ENCODE peak calls at places on chromosomes 11 and 22, in eight cellular contexts. One of them, this sample, is unnamed.

GRCh38 chr22:25698986-25699385 is 43.0 kb upstream of the MYO18B start:
- DNase-seq in cardiac muscle cell: no peak
- DNase-seq in mucosa of descending colon: no peak
- DNase-seq in COR-L47: no peak
- DNase-seq in stimulated activated effector memory CD8-positive, alpha-beta T cell treated with anti-CD3 and anti-CD28 coated beads, Interleukin-12 subunit alpha, Interleukin-12 subunit beta, amount 100 ng/mL, for 72 hours: no peak
- DNase-seq in neural progenitor cell: no peak
- DNase-seq in ACHN: no peak
- DNase-seq in amniotic epithelial cell: no peak
- DNase-seq in this sample: no peak

GRCh38 chr11:5293028-5293427 is 8.7 kb downstream of the OR51B4 start:
- DNase-seq in cardiac muscle cell: no peak
- DNase-seq in mucosa of descending colon: no peak
- DNase-seq in COR-L47: no peak
- DNase-seq in stimulated activated effector memory CD8-positive, alpha-beta T cell treated with anti-CD3 and anti-CD28 coated beads, Interleukin-12 subunit alpha, Interleukin-12 subunit beta, amount 100 ng/mL, for 72 hours: no peak
- DNase-seq in neural progenitor cell: no peak
- DNase-seq in ACHN: no peak
- DNase-seq in amniotic epithelial cell: no peak
- DNase-seq in this sample: no peak

GRCh38 chr22:23182289-23183106 is 2.2 kb downstream of the BCR start:
- DNase-seq in cardiac muscle cell: no peak
- DNase-seq in mucosa of descending colon: no peak
- DNase-seq in COR-L47: peak; percentile 28
- DNase-seq in stimulated activated effector memory CD8-positive, alpha-beta T cell treated with anti-CD3 and anti-CD28 coated beads, Interleukin-12 subunit alpha, Interleukin-12 subunit beta, amount 100 ng/mL, for 72 hours: peak; percentile 29
- DNase-seq in neural progenitor cell: peak; percentile 50
- DNase-seq in ACHN: peak; percentile 3
- DNase-seq in amniotic epithelial cell: peak; percentile 34
- DNase-seq in this sample: peak; percentile 43

GRCh38 chr11:69194396-69194795 is 38.7 kb downstream of the SMIM38 start:
- DNase-seq in cardiac muscle cell: no peak
- DNase-seq in mucosa of descending colon: no peak
- DNase-seq in COR-L47: no peak
- DNase-seq in stimulated activated effector memory CD8-positive, alpha-beta T cell treated with anti-CD3 and anti-CD28 coated beads, Interleukin-12 subunit alpha, Interleukin-12 subunit beta, amount 100 ng/mL, for 72 hours: no peak
- DNase-seq in neural progenitor cell: no peak
- DNase-seq in ACHN: no peak
- DNase-seq in amniotic epithelial cell: no peak
- DNase-seq in this sample: no peak

GRCh38 chr11:65132988-65133700 is 1.2 kb downstream of the SYVN1 start:
- DNase-seq in cardiac muscle cell: peak; percentile 17
- DNase-seq in mucosa of descending colon: peak; percentile 89
- DNase-seq in COR-L47: no peak
- DNase-seq in stimulated activated effector memory CD8-positive, alpha-beta T cell treated with anti-CD3 and anti-CD28 coated beads, Interleukin-12 subunit alpha, Interleukin-12 subunit beta, amount 100 ng/mL, for 72 hours: no peak
- DNase-seq in neural progenitor cell: peak; percentile 54
- DNase-seq in ACHN: no peak
- DNase-seq in amniotic epithelial cell: no peak
- DNase-seq in this sample: no peak

GRCh38 chr22:31102441-31103081 is 4.8 kb downstream of the SELENOM start:
- DNase-seq in cardiac muscle cell: peak; percentile 97
- DNase-seq in mucosa of descending colon: peak; percentile 62
- DNase-seq in COR-L47: no peak
- DNase-seq in stimulated activated effector memory CD8-positive, alpha-beta T cell treated with anti-CD3 and anti-CD28 coated beads, Interleukin-12 subunit alpha, Interleukin-12 subunit beta, amount 100 ng/mL, for 72 hours: no peak
- DNase-seq in neural progenitor cell: no peak
- DNase-seq in ACHN: peak; percentile 17
- DNase-seq in amniotic epithelial cell: peak; percentile 98
- DNase-seq in this sample: no peak

GRCh38 chr11:117604349-117604995 is 192.5 kb downstream of the DSCAML1 start:
- DNase-seq in cardiac muscle cell: no peak
- DNase-seq in mucosa of descending colon: no peak
- DNase-seq in COR-L47: peak; percentile 72
- DNase-seq in stimulated activated effector memory CD8-positive, alpha-beta T cell treated with anti-CD3 and anti-CD28 coated beads, Interleukin-12 subunit alpha, Interleukin-12 subunit beta, amount 100 ng/mL, for 72 hours: no peak
- DNase-seq in neural progenitor cell: no peak
- DNase-seq in ACHN: no peak
- DNase-seq in amniotic epithelial cell: no peak
- DNase-seq in this sample: no peak

GRCh38 chr11:83871013-83871412 is 584.8 kb upstream of the CCDC90B start:
- DNase-seq in cardiac muscle cell: no peak
- DNase-seq in mucosa of descending colon: no peak
- DNase-seq in COR-L47: no peak
- DNase-seq in stimulated activated effector memory CD8-positive, alpha-beta T cell treated with anti-CD3 and anti-CD28 coated beads, Interleukin-12 subunit alpha, Interleukin-12 subunit beta, amount 100 ng/mL, for 72 hours: no peak
- DNase-seq in neural progenitor cell: no peak
- DNase-seq in ACHN: no peak
- DNase-seq in amniotic epithelial cell: no peak
- DNase-seq in this sample: no peak

GRCh38 chr22:46875089-46875488 is 112.6 kb downstream of the TBC1D22A start:
- DNase-seq in cardiac muscle cell: no peak
- DNase-seq in mucosa of descending colon: no peak
- DNase-seq in COR-L47: no peak
- DNase-seq in stimulated activated effector memory CD8-positive, alpha-beta T cell treated with anti-CD3 and anti-CD28 coated beads, Interleukin-12 subunit alpha, Interleukin-12 subunit beta, amount 100 ng/mL, for 72 hours: no peak
- DNase-seq in neural progenitor cell: no peak
- DNase-seq in ACHN: no peak
- DNase-seq in amniotic epithelial cell: no peak
- DNase-seq in this sample: no peak

GRCh38 chr11:95485115-95485900 is 254.3 kb upstream of the SESN3 start:
- DNase-seq in cardiac muscle cell: no peak
- DNase-seq in mucosa of descending colon: no peak
- DNase-seq in COR-L47: no peak
- DNase-seq in stimulated activated effector memory CD8-positive, alpha-beta T cell treated with anti-CD3 and anti-CD28 coated beads, Interleukin-12 subunit alpha, Interleukin-12 subunit beta, amount 100 ng/mL, for 72 hours: no peak
- DNase-seq in neural progenitor cell: no peak
- DNase-seq in ACHN: no peak
- DNase-seq in amniotic epithelial cell: no peak
- DNase-seq in this sample: no peak

GRCh38 chr11:45107051-45107450 is 39.4 kb upstream of the PRDM11 start:
- DNase-seq in cardiac muscle cell: no peak
- DNase-seq in mucosa of descending colon: no peak
- DNase-seq in COR-L47: no peak
- DNase-seq in stimulated activated effector memory CD8-positive, alpha-beta T cell treated with anti-CD3 and anti-CD28 coated beads, Interleukin-12 subunit alpha, Interleukin-12 subunit beta, amount 100 ng/mL, for 72 hours: no peak
- DNase-seq in neural progenitor cell: no peak
- DNase-seq in ACHN: no peak
- DNase-seq in amniotic epithelial cell: no peak
- DNase-seq in this sample: no peak

GRCh38 chr11:36628765-36629199 is 30.7 kb upstream of the RAG2 start:
- DNase-seq in cardiac muscle cell: no peak
- DNase-seq in mucosa of descending colon: no peak
- DNase-seq in COR-L47: no peak
- DNase-seq in stimulated activated effector memory CD8-positive, alpha-beta T cell treated with anti-CD3 and anti-CD28 coated beads, Interleukin-12 subunit alpha, Interleukin-12 subunit beta, amount 100 ng/mL, for 72 hours: no peak
- DNase-seq in neural progenitor cell: peak; percentile 10
- DNase-seq in ACHN: no peak
- DNase-seq in amniotic epithelial cell: no peak
- DNase-seq in this sample: no peak

GRCh38 chr11:128589998-128590397 is 2.6 kb upstream of the ETS1 start:
- DNase-seq in cardiac muscle cell: no peak
- DNase-seq in mucosa of descending colon: no peak
- DNase-seq in COR-L47: no peak
- DNase-seq in stimulated activated effector memory CD8-positive, alpha-beta T cell treated with anti-CD3 and anti-CD28 coated beads, Interleukin-12 subunit alpha, Interleukin-12 subunit beta, amount 100 ng/mL, for 72 hours: no peak
- DNase-seq in neural progenitor cell: no peak
- DNase-seq in ACHN: no peak
- DNase-seq in amniotic epithelial cell: no peak
- DNase-seq in this sample: no peak

GRCh38 chr11:11538277-11538960 is 83.4 kb downstream of the GALNT18 start:
- DNase-seq in cardiac muscle cell: no peak
- DNase-seq in mucosa of descending colon: no peak
- DNase-seq in COR-L47: peak; percentile 67
- DNase-seq in stimulated activated effector memory CD8-positive, alpha-beta T cell treated with anti-CD3 and anti-CD28 coated beads, Interleukin-12 subunit alpha, Interleukin-12 subunit beta, amount 100 ng/mL, for 72 hours: no peak
- DNase-seq in neural progenitor cell: no peak
- DNase-seq in ACHN: no peak
- DNase-seq in amniotic epithelial cell: no peak
- DNase-seq in this sample: no peak

GRCh38 chr11:1391165-1392010 is 1.7 kb downstream of the BRSK2 start:
- DNase-seq in cardiac muscle cell: no peak
- DNase-seq in mucosa of descending colon: no peak
- DNase-seq in COR-L47: peak; percentile 91
- DNase-seq in stimulated activated effector memory CD8-positive, alpha-beta T cell treated with anti-CD3 and anti-CD28 coated beads, Interleukin-12 subunit alpha, Interleukin-12 subunit beta, amount 100 ng/mL, for 72 hours: no peak
- DNase-seq in neural progenitor cell: peak; percentile 65
- DNase-seq in ACHN: no peak
- DNase-seq in amniotic epithelial cell: no peak
- DNase-seq in this sample: no peak

GRCh38 chr11:31442086-31442485 is 67.3 kb downstream of the IMMP1L start:
- DNase-seq in cardiac muscle cell: no peak
- DNase-seq in mucosa of descending colon: no peak
- DNase-seq in COR-L47: peak; percentile 98
- DNase-seq in stimulated activated effector memory CD8-positive, alpha-beta T cell treated with anti-CD3 and anti-CD28 coated beads, Interleukin-12 subunit alpha, Interleukin-12 subunit beta, amount 100 ng/mL, for 72 hours: no peak
- DNase-seq in neural progenitor cell: peak; percentile 70
- DNase-seq in ACHN: no peak
- DNase-seq in amniotic epithelial cell: no peak
- DNase-seq in this sample: peak; percentile 78

GRCh38 chr11:30635401-30635989 is 49.3 kb upstream of the MPPED2 start:
- DNase-seq in cardiac muscle cell: peak; percentile 0
- DNase-seq in mucosa of descending colon: no peak
- DNase-seq in COR-L47: no peak
- DNase-seq in stimulated activated effector memory CD8-positive, alpha-beta T cell treated with anti-CD3 and anti-CD28 coated beads, Interleukin-12 subunit alpha, Interleukin-12 subunit beta, amount 100 ng/mL, for 72 hours: no peak
- DNase-seq in neural progenitor cell: peak; percentile 78
- DNase-seq in ACHN: no peak
- DNase-seq in amniotic epithelial cell: peak; percentile 27
- DNase-seq in this sample: peak; percentile 55

GRCh38 chr22:47124451-47124881 is 362.0 kb downstream of the TBC1D22A start:
- DNase-seq in cardiac muscle cell: no peak
- DNase-seq in mucosa of descending colon: peak; percentile 16
- DNase-seq in COR-L47: no peak
- DNase-seq in stimulated activated effector memory CD8-positive, alpha-beta T cell treated with anti-CD3 and anti-CD28 coated beads, Interleukin-12 subunit alpha, Interleukin-12 subunit beta, amount 100 ng/mL, for 72 hours: no peak
- DNase-seq in neural progenitor cell: no peak
- DNase-seq in ACHN: no peak
- DNase-seq in amniotic epithelial cell: no peak
- DNase-seq in this sample: no peak

GRCh38 chr11:17894929-17895658 is 117.8 kb downstream of the SERGEF start:
- DNase-seq in cardiac muscle cell: peak; percentile 17
- DNase-seq in mucosa of descending colon: no peak
- DNase-seq in COR-L47: no peak
- DNase-seq in stimulated activated effector memory CD8-positive, alpha-beta T cell treated with anti-CD3 and anti-CD28 coated beads, Interleukin-12 subunit alpha, Interleukin-12 subunit beta, amount 100 ng/mL, for 72 hours: no peak
- DNase-seq in neural progenitor cell: no peak
- DNase-seq in ACHN: no peak
- DNase-seq in amniotic epithelial cell: no peak
- DNase-seq in this sample: no peak

GRCh38 chr11:15845261-15845660 is 511.1 kb downstream of the SOX6 start:
- DNase-seq in cardiac muscle cell: no peak
- DNase-seq in mucosa of descending colon: no peak
- DNase-seq in COR-L47: no peak
- DNase-seq in stimulated activated effector memory CD8-positive, alpha-beta T cell treated with anti-CD3 and anti-CD28 coated beads, Interleukin-12 subunit alpha, Interleukin-12 subunit beta, amount 100 ng/mL, for 72 hours: no peak
- DNase-seq in neural progenitor cell: peak; percentile 93
- DNase-seq in ACHN: no peak
- DNase-seq in amniotic epithelial cell: no peak
- DNase-seq in this sample: no peak

GRCh38 chr11:38598413-38598812 is 2000.4 kb upstream of the RAG2 start:
- DNase-seq in cardiac muscle cell: no peak
- DNase-seq in mucosa of descending colon: no peak
- DNase-seq in COR-L47: no peak
- DNase-seq in stimulated activated effector memory CD8-positive, alpha-beta T cell treated with anti-CD3 and anti-CD28 coated beads, Interleukin-12 subunit alpha, Interleukin-12 subunit beta, amount 100 ng/mL, for 72 hours: no peak
- DNase-seq in neural progenitor cell: peak; percentile 67
- DNase-seq in ACHN: no peak
- DNase-seq in amniotic epithelial cell: no peak
- DNase-seq in this sample: no peak

GRCh38 chr11:123054301-123055065 is 7.5 kb downstream of the HSPA8 start:
- DNase-seq in cardiac muscle cell: peak; percentile 82
- DNase-seq in mucosa of descending colon: no peak
- DNase-seq in COR-L47: peak; percentile 79
- DNase-seq in stimulated activated effector memory CD8-positive, alpha-beta T cell treated with anti-CD3 and anti-CD28 coated beads, Interleukin-12 subunit alpha, Interleukin-12 subunit beta, amount 100 ng/mL, for 72 hours: no peak
- DNase-seq in neural progenitor cell: peak; percentile 93
- DNase-seq in ACHN: peak; percentile 74
- DNase-seq in amniotic epithelial cell: peak; percentile 67
- DNase-seq in this sample: peak; percentile 39

GRCh38 chr22:17665248-17665647 is 26.7 kb downstream of the BCL2L13 start:
- DNase-seq in cardiac muscle cell: no peak
- DNase-seq in mucosa of descending colon: no peak
- DNase-seq in COR-L47: no peak
- DNase-seq in stimulated activated effector memory CD8-positive, alpha-beta T cell treated with anti-CD3 and anti-CD28 coated beads, Interleukin-12 subunit alpha, Interleukin-12 subunit beta, amount 100 ng/mL, for 72 hours: no peak
- DNase-seq in neural progenitor cell: no peak
- DNase-seq in ACHN: no peak
- DNase-seq in amniotic epithelial cell: no peak
- DNase-seq in this sample: no peak

GRCh38 chr11:3136542-3137455 is 28.3 kb downstream of the OSBPL5 start:
- DNase-seq in cardiac muscle cell: no peak
- DNase-seq in mucosa of descending colon: peak; percentile 22
- DNase-seq in COR-L47: no peak
- DNase-seq in stimulated activated effector memory CD8-positive, alpha-beta T cell treated with anti-CD3 and anti-CD28 coated beads, Interleukin-12 subunit alpha, Interleukin-12 subunit beta, amount 100 ng/mL, for 72 hours: peak; percentile 20
- DNase-seq in neural progenitor cell: no peak
- DNase-seq in ACHN: no peak
- DNase-seq in amniotic epithelial cell: no peak
- DNase-seq in this sample: no peak

GRCh38 chr11:89491141-89491690 is at the start of gene NOX4:
- DNase-seq in cardiac muscle cell: peak; percentile 73
- DNase-seq in mucosa of descending colon: no peak
- DNase-seq in COR-L47: no peak
- DNase-seq in stimulated activated effector memory CD8-positive, alpha-beta T cell treated with anti-CD3 and anti-CD28 coated beads, Interleukin-12 subunit alpha, Interleukin-12 subunit beta, amount 100 ng/mL, for 72 hours: no peak
- DNase-seq in neural progenitor cell: peak; percentile 88
- DNase-seq in ACHN: peak; percentile 4
- DNase-seq in amniotic epithelial cell: peak; percentile 67
- DNase-seq in this sample: no peak

GRCh38 chr11:9600166-9600565 is 26.7 kb downstream of the WEE1 start:
- DNase-seq in cardiac muscle cell: no peak
- DNase-seq in mucosa of descending colon: no peak
- DNase-seq in COR-L47: no peak
- DNase-seq in stimulated activated effector memory CD8-positive, alpha-beta T cell treated with anti-CD3 and anti-CD28 coated beads, Interleukin-12 subunit alpha, Interleukin-12 subunit beta, amount 100 ng/mL, for 72 hours: no peak
- DNase-seq in neural progenitor cell: no peak
- DNase-seq in ACHN: no peak
- DNase-seq in amniotic epithelial cell: no peak
- DNase-seq in this sample: no peak

GRCh38 chr11:14789879-14790484 is 102.0 kb downstream of the CYP2R1 start:
- DNase-seq in cardiac muscle cell: peak; percentile 41
- DNase-seq in mucosa of descending colon: no peak
- DNase-seq in COR-L47: no peak
- DNase-seq in stimulated activated effector memory CD8-positive, alpha-beta T cell treated with anti-CD3 and anti-CD28 coated beads, Interleukin-12 subunit alpha, Interleukin-12 subunit beta, amount 100 ng/mL, for 72 hours: no peak
- DNase-seq in neural progenitor cell: no peak
- DNase-seq in ACHN: peak; percentile 3
- DNase-seq in amniotic epithelial cell: peak; percentile 17
- DNase-seq in this sample: no peak

This sample was measured in NCI-H187 treated with DMSO at 0.1 percent for 48 hours.